ENCODE peak calls at places on chromosomes 3 and 15, in eight cellular contexts. A, I, Z, Y, H, T, X and L are unnamed samples.

GRCh38 chr3:154384504-154384903 is 45.5 kb downstream of the GPR149 start:
- DNase-seq in Z (no peak), T (no peak), Y (no peak), A (no peak), X (no peak), I (no peak), H (no peak), L (no peak)

GRCh38 chr15:39788800-39789565 is 6.3 kb upstream of the FSIP1 start:
- DNase-seq in X (no peak), T (no peak), H (no peak), Y (no peak), A (no peak), Z (peak; percentile 80), I (no peak), L (no peak)

GRCh38 chr3:65886376-65886775 is 152.3 kb downstream of the MAGI1 start:
- DNase-seq in A (no peak), Z (no peak), I (no peak), Y (no peak), X (no peak), T (no peak), H (no peak), L (no peak)

GRCh38 chr3:121980450-121980796 is 41.6 kb downstream of the ILDR1 start:
- DNase-seq in Y (no peak), H (no peak), Z (no peak), A (no peak), T (no peak), I (no peak), X (no peak), L (no peak)

GRCh38 chr3:105259505-105259904 is 107.2 kb upstream of the ALCAM start:
- DNase-seq in Y (no peak), I (no peak), X (no peak), Z (no peak), T (no peak), A (no peak), H (no peak), L (no peak)

GRCh38 chr3:176861137-176861536 is 336.1 kb downstream of the TBL1XR1 start:
- DNase-seq in Z (peak; percentile 4), I (no peak), H (no peak), A (no peak), Y (no peak), X (no peak), T (no peak), L (no peak)

GRCh38 chr15:34754674-34755418 is at the start of gene GJD2:
- DNase-seq in I (no peak), X (no peak), H (no peak), A (peak; percentile 35), T (no peak), Y (no peak), Z (no peak), L (no peak)

GRCh38 chr3:27451845-27452244 is 32.3 kb downstream of the SLC4A7 start:
- DNase-seq in X (no peak), Y (no peak), A (no peak), T (no peak), I (no peak), Z (no peak), H (no peak), L (no peak)

GRCh38 chr15:74958908-74959642 is 2.5 kb upstream of the RPP25 start:
- DNase-seq in A (no peak), I (no peak), Y (no peak), Z (no peak), T (no peak), H (no peak), X (no peak), L (no peak)

GRCh38 chr15:63043391-63044076 is 987 bp downstream of the TPM1 start:
- DNase-seq in Y (peak; percentile 62), A (no peak), X (no peak), H (no peak), T (no peak), I (no peak), Z (no peak), L (no peak)

GRCh38 chr15:63041402-63041977 is 1.1 kb upstream of the TPM1 start:
- DNase-seq in X (no peak), A (no peak), T (no peak), H (no peak), I (no peak), Z (no peak), Y (no peak), L (no peak)

GRCh38 chr15:63040954-63041353 is 1.6 kb upstream of the TPM1 start:
- DNase-seq in H (no peak), Y (no peak), T (no peak), I (no peak), A (peak; percentile 18), X (no peak), Z (no peak), L (no peak)

GRCh38 chr15:63042879-63043340 is 363 bp downstream of the TPM1 start:
- DNase-seq in T (no peak), Z (no peak), X (no peak), H (no peak), A (no peak), I (no peak), Y (no peak), L (no peak)

DNA sequence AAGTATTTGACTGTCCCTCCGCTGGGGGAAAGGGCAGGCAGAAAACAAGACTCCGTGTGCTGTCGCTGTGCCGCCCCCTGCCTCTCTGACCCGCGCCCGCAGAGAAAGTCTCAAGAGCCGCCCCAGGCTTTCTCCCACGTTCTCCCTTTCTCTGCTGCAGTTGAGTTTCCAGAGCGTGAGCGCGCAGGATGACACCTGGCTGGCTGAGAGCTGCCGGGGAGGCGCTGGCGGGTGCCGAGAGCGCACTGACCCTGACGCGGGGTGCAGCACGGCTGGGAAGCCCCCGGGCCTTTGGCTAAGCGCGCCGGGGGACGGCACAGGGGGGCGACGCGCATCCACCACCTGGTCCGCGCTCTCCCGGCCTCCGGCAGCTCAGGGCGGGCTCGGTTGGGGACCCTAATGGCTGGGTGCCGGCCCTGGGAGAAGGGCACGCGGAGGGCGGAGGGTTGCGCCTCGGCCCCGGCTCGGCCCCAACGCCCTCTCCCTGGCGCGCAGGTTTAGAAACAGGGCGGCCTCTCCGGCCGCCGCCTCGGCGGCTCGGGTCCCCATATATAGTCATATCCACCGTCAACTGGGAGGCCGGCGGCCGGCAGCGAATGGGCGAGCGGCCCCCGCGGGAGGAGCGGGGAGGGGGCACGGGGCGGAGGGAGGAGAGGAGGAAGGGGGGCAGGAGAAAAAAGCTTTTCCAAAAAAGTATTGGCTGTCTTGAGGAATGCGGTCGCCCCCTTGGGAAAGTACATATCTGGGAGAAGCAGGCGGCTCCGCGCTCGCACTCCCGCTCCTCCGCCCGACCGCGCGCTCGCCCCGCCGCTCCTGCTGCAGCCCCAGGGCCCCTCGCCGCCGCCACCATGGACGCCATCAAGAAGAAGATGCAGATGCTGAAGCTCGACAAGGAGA is at the start of gene TPM1:
- DNase-seq in Z (peak; percentile 93), X (peak; percentile 60), H (no peak), Y (peak; percentile 69), A (peak; percentile 86), T (peak; percentile 93), I (peak; percentile 92), L (peak; percentile 67)
- TF ChIP-seq POLR2A in Z (peak; percentile 97), X (peak; percentile 58), H (peak; percentile 29), Y (peak; percentile 90), A (peak; percentile 91), T (peak; percentile 77), I (peak; percentile 94), L (peak; percentile 97)

GRCh38 chr3:183551930-183552329 is 3.6 kb downstream of the KLHL6 start:
- DNase-seq in I (no peak), Y (no peak), H (peak; percentile 39), X (no peak), Z (no peak), A (no peak), T (no peak), L (no peak)

GRCh38 chr3:183553263-183554026 is 2.1 kb downstream of the KLHL6 start:
- DNase-seq in Y (no peak), T (no peak), Z (no peak), A (no peak), H (peak; percentile 14), I (no peak), X (no peak), L (no peak)

GRCh38 chr3:183555541-183556081 is at the start of gene KLHL6:
- DNase-seq in A (peak; percentile 50), H (peak; percentile 88), X (peak; percentile 47), I (no peak), T (no peak), Y (no peak), Z (no peak), L (no peak)

DNA sequence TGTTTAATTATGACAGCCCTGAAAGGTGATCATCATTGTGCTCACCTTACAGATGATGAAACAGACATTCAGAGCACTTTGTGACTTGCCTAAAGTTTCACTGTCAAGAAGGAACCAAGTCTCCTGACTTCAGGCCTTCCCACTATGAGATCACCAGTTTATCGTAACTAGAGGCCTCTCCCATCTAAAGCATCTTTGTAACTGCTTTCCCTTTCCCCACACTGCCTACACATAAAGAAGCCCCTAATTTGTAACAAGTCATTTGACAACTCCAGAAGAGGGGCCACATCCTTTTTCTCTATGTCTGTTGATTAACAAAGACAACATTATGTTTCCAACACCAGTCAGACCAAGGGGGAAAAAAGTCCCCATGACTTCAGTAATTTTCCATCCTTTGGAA is 1.1 kb downstream of the KLHL6 start:
- DNase-seq in A (peak; percentile 16), T (no peak), X (no peak), I (no peak), Z (no peak), Y (no peak), H (no peak), L (no peak)
- TF ChIP-seq POLR2A in A (no peak), T (no peak), X (no peak), I (no peak), Z (no peak), Y (peak; percentile 26), H (no peak), L (no peak)

DNA sequence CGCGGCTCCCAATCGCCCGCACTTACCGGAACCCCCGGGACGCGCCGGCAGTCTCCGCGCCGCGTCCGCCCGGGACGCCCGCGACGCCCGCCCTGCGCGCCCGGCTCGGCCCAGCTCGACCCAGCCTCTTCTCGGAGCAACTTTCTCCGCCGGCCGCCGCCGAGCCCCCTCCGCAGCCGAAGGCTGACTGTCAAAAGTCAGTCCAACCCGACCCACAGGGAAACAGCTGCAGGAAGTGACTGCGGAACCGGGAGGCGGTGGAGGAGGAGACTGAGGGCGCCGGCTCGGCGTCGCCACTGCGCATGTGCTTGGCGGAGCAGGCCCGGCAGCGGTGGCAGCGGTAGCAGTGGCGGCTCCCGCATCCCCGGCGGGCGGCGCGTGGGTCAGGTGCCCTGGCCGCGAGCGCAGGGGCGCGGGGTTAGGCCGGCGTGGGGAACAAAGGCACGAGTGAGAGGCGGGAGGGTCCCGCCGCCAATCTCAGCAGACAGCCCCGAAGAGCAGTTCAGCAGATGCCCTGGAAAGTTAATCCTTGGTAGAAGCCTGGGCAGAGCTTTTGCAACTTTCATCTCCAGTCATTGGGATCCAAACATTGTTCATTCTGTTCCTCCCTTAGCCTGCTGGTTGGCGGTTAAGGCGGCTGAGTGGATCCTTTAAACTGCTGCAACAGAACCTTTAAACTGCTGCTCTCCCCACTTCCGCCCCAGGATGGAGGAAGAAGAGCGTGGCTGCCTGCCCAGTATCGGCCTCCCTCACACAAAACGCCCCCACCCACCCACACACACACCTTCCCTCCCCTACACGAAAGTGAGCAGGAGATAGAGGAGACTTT is at the start of gene ZMAT3:
- DNase-seq in T (peak; percentile 78), A (peak; percentile 87), I (peak; percentile 73), Z (peak; percentile 82), X (peak; percentile 86), H (peak; percentile 82), Y (peak; percentile 93), L (peak; percentile 90)
- TF ChIP-seq POLR2A in T (no peak), A (peak; percentile 74), I (peak; percentile 92), Z (peak; percentile 75), X (peak; percentile 57), H (peak; percentile 60), Y (peak; percentile 84), L (peak; percentile 96)

DNA sequence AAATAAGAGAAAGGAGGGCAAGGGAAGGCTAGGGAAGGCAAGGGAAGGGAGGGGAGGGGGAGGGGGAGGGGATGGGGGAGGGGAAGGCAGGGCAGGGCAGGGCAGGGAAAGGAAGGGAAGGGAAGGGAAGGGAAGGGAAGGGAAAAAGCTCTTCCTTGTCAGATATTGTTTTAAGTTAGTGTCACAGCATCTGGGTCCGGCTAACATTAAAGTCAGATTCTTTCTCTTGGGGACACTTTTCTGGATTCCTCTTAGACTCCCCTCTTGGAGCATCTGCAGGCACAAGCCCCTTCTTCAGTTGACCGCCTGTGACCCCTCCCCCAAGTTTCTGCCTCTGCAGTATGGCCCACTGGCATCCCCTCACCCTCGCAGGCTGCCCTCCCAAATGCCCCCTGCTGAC is 26.0 kb downstream of the BFSP2 start:
- DNase-seq in H (no peak), Z (no peak), I (no peak), T (no peak), A (no peak), Y (no peak), X (no peak), L (no peak)
- TF ChIP-seq POLR2A in H (no peak), Z (no peak), I (no peak), T (no peak), A (no peak), Y (no peak), X (no peak), L (no peak)